ENCODE peak calls at places on chromosomes 2 and 18, in six cellular contexts. R, A, T, Z, N and G are unnamed samples. For H3K9me3, the result is how much of the 10 kb centered on the place peaks cover.

GRCh38 chr2:166229678-166230023 is 101.8 kb upstream of the SCN1A start:
- DNase-seq in R (peak), A (no peak), T (no peak), Z (no peak), N (no peak), G (no peak)

GRCh38 chr2:99573624-99574251 is 83.9 kb upstream of the REV1 start:
- DNase-seq in R (no peak), A (no peak), T (no peak), Z (no peak), N (no peak), G (no peak)

GRCh38 chr18:78629426-78629825 is 350.2 kb upstream of the SALL3 start:
- DNase-seq in R (no peak), A (peak), T (no peak), Z (no peak), N (no peak), G (no peak)

GRCh38 chr2:229330952-229331351 is 59.9 kb upstream of the PID1 start:
- DNase-seq in R (no peak), A (no peak), T (no peak), Z (no peak), N (no peak), G (no peak)

GRCh38 chr2:200650195-200650594 is 64.4 kb downstream of the AOX1 start:
- DNase-seq in R (no peak), A (no peak), T (no peak), Z (no peak), N (peak), G (no peak)

GRCh38 chr2:103174711-103175110 is 412.9 kb downstream of the TMEM182 start:
- DNase-seq in R (no peak), A (no peak), T (no peak), Z (no peak), N (peak), G (no peak)

GRCh38 chr18:46481048-46481846 is 175.8 kb downstream of the LOXHD1 start:
- DNase-seq in R (peak), A (peak), T (no peak), Z (peak), N (peak), G (peak)

GRCh38 chr2:10680214-10680613 is 9.6 kb downstream of the NOL10 start:
- DNase-seq in R (no peak), A (no peak), T (no peak), Z (no peak), N (no peak), G (no peak)

GRCh38 chr2:129862668-129863067 is 116.8 kb upstream of the RAB6C start:
- DNase-seq in R (no peak), A (no peak), T (no peak), Z (no peak), N (no peak), G (no peak)

GRCh38 chr2:165474621-165475269 is 5.2 kb downstream of the CSRNP3 start:
- DNase-seq in R (no peak), A (no peak), T (no peak), Z (no peak), N (no peak), G (no peak)

GRCh38 chr2:183474912-183475695 is 350.9 kb downstream of the NUP35 start:
- DNase-seq in R (no peak), A (no peak), T (no peak), Z (no peak), N (no peak), G (no peak)

GRCh38 chr2:164146478-164146877 is 410.7 kb upstream of the FIGN start:
- DNase-seq in R (no peak), A (no peak), T (no peak), Z (no peak), N (peak), G (no peak)

GRCh38 chr2:43519711-43520221 is 76.1 kb downstream of the THADA start:
- DNase-seq in R (no peak), A (peak), T (no peak), Z (no peak), N (peak), G (no peak)

DNA sequence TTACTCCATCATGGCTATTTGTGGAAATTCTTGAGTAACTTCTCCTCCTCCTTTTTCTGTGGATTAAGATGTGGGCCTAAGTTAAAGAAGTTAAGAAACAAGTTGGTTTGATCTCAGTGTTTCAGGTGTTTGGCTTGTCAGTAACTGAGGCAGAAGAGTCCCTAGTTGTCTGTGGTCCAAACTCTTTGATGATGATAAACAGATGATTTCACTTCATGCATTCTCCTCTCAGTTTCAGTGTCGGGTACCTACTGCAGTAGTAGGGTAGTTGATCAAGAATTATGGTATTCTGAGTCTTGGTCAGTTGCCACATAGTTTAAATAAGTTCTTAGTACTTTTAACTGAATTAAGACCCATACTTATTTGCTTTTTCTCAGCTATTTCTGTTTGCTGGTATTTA is 85.6 kb downstream of the NCOA1 start:
- DNase-seq in R (no peak), A (no peak), T (no peak), Z (no peak), N (no peak), G (no peak)
- H3K9me3 ChIP-seq in R (under half), A (under half), T (under half), Z (under half), N (under half), G (under half)

DNA sequence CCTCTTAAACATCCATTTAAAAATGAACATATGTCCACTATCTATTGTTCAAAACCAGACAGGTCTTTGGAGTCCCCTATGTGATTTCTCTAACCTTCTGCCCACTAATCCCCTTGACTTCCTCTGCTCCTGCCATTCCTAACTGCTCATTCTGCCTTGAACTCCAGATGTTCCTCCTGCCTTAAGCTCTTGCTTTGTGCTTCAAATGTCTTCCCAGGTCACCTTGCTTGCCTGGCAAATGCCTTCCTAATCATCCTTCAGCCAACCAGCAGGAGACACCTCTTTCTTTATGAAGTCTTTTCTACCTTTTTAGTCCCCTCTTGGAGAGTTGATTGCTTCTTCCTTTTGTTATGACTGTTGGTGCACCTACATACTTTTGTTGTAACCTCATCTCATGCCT is 1043.0 kb upstream of the CHAC2 start:
- DNase-seq in R (no peak), A (no peak), T (no peak), Z (no peak), N (no peak), G (no peak)
- H3K9me3 ChIP-seq in R (under half), A (under half), T (under half), Z (under half), N (under half), G (under half)

GRCh38 chr2:173747037-173747436 is 218.1 kb downstream of the SP3 start:
- DNase-seq in R (no peak), A (no peak), T (no peak), Z (no peak), N (no peak), G (peak)
- H3K9me3 ChIP-seq in R (under half), A (under half), T (under half), Z (under half), N (under half), G (under half)

DNA sequence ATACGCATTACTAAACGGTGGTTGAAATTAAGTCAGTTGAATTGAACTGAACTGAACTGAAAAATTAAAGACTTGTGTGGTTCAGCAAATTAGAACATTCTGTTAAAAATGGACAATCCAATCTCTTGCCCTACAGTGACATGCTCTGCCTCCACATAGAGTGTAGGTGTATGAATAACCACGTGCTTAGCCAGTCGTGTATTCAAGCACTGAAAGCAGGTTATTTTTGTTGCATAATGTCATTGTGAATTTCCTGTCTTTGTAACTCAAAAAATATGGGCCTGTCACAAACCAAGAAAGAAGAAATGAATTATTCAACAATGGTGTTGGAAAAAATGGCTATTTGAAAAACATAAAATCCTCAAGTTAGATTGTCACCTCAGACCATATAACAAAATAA is 440.9 kb downstream of the TXNL1 start:
- DNase-seq in R (no peak), A (no peak), T (no peak), Z (no peak), N (no peak), G (no peak)
- H3K9me3 ChIP-seq in R (under half), A (under half), T (under half), Z (under half), N (under half), G (under half)

DNA sequence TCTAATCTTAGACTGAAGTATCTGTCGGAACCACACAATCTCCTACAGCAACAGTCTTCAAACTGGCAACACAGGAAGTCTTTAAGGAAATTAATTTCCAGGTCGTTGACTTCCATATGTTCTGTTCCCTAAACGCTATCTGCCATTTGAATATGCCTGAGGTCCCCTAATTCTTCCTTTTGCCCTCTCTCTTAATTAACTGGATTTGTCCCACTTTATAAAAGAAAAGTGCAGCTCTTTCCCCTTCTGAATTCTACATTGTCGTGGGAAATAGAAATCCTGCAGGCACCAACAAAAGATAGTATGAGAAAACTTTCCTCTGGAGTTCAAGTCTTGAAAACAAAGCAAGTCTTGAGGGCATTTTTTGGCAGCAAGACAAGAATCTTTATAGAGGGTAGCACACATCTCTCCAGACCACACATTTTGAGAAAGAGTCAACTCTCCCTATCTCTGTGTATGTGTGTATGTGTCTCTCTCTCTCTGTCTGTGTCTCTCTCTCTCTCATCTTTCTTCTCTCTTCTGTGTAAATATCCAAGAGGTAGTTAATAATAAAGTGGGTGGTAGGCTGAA is 879.8 kb downstream of the SOCS6 start:
- DNase-seq in R (no peak), A (no peak), T (no peak), Z (no peak), N (peak), G (no peak)
- H3K9me3 ChIP-seq in R (under half), A (under half), T (under half), Z (under half), N (under half), G (under half)

DNA sequence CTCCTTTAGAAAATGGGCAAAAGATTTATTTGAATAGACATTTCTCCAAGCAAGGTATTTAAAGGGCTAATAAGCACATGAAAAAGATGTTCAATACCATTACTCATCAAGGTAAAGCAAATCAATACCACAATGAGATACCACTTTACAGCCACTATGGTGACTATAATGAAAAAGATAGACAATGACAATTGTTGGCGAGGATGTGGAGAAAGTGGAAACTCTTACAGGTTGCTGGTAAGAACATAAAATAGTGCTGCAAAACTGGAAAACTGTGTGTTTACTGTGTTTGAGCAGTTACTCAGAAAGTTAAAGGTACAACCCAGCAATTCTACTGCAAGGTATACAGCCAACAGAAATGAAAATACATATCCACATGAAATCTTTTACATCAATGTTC is 31.9 kb upstream of the RNU4ATAC start:
- DNase-seq in R (no peak), A (no peak), T (no peak), Z (no peak), N (no peak), G (no peak)
- H3K9me3 ChIP-seq in R (under half), A (under half), T (under half), Z (under half), N (under half), G (under half)

DNA sequence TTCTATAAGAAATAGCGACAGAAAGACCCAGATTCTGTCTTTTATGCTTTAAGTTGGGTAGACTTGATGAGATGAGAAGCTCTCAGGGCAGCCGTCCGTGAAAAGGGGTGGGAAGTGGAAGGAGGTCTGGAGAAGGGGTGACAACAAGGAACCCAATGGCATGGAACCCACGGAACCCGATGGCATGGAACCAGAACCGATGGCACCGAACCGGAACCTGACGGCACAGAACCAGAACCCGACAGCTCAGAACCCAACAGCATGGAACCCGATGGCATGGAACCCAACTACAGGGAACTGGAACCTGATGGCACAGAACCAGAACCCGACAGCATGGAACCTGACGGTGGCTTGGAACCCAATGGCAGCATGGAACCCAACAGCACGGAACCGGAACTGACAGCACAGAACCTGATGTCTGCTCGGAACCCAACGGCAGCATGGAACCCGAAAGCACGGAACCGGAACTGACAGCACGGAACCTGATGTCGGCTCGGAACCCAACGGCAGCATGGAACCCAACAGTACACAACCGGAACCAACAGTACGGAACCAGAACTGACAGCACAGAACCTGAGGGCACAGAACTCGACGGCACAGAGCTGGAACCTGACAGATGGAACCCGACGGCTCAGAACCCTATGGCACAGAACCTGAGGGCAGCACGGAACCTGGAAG is 155.2 kb downstream of the TMEM18 start:
- DNase-seq in R (no peak), A (no peak), T (no peak), Z (no peak), N (no peak), G (no peak)
- H3K9me3 ChIP-seq in R (under half), A (under half), T (under half), Z (under half), N (under half), G (under half)

DNA sequence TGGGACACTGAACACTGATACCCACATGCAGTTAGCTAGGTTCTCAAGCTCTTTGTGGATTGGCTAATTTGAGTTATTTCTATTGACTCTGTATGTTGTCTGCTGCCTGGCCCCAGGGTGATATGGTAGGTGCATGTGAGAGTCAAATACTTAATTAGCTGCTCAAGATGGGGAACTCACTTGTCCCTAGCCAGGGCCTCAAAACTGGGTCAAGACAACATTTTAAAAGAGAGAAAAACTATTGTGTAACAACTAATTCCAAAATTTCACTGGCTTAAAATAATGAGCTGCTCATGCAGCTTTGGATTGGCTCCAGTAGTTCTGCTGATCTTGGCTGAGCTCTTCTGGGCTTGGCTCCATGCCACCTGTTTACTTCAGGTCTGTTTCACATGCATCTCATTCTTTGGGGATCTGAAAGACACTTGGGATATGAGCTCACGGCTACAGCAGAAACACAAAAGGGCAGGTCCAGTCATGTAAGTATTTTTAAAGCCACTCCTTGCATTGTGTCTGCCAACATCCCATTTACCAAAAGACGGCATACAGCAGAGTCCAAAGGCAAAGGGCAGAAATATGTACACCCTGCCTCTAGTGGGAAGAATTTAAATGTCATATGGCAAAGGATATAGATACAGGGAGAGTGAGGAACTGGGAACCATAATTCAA is 716.8 kb downstream of the SUCLG1 start:
- DNase-seq in R (peak), A (no peak), T (peak), Z (peak), N (peak), G (peak)
- H3K9me3 ChIP-seq in R (under half), A (under half), T (under half), Z (under half), N (under half), G (under half)